ENCODE peak calls at places on chromosomes 4 and X, in nine cellular contexts. U, O, I, A, H, N, Q, V and M are unnamed samples.
A peak's percentile ranks its signal among the peaks of the same experiment; 100 is the strongest.

GRCh38 chrX:138150709-138151108 is 560.8 kb downstream of the FGF13 start:
- DNase-seq in U (no peak), O (no peak), I (no peak), A (no peak), H (no peak), N (no peak), Q (no peak), V (no peak), M (no peak)

GRCh38 chr4:53490965-53491622 is 100.2 kb downstream of the LNX1 start:
- DNase-seq in U (no peak), O (peak; percentile 88), I (no peak), A (no peak), H (peak; percentile 96), N (peak; percentile 97), Q (peak; percentile 22), V (peak; percentile 15), M (no peak)

GRCh38 chr4:180828455-180829018 is 1414.7 kb upstream of the TENM3 start:
- DNase-seq in U (no peak), O (peak; percentile 6), I (no peak), A (no peak), H (peak; percentile 79), N (peak; percentile 85), Q (peak; percentile 21), V (peak; percentile 38), M (no peak)

GRCh38 chr4:184475096-184475461 is 729 bp upstream of the IRF2 start:
- DNase-seq in U (peak; percentile 80), O (no peak), I (no peak), A (no peak), H (peak; percentile 64), N (peak; percentile 54), Q (peak; percentile 13), V (peak; percentile 11), M (no peak)

GRCh38 chr4:21117771-21118170 is 417.5 kb downstream of the PACRGL start:
- DNase-seq in U (no peak), O (no peak), I (no peak), A (no peak), H (no peak), N (no peak), Q (no peak), V (no peak), M (no peak)

GRCh38 chrX:110012818-110013484 is 10.0 kb downstream of the TMEM164 start:
- DNase-seq in U (no peak), O (no peak), I (no peak), A (no peak), H (no peak), N (no peak), Q (peak; percentile 35), V (no peak), M (peak; percentile 38)

GRCh38 chr4:134216436-134216835 is 14.8 kb upstream of the PABPC4L start:
- DNase-seq in U (no peak), O (no peak), I (no peak), A (no peak), H (no peak), N (peak; percentile 37), Q (no peak), V (no peak), M (no peak)

GRCh38 chrX:133046601-133047000 is 50.3 kb downstream of the USP26 start:
- DNase-seq in U (no peak), O (no peak), I (no peak), A (no peak), H (no peak), N (no peak), Q (no peak), V (no peak), M (no peak)

GRCh38 chrX:9871871-9872270 is 85.6 kb downstream of the SHROOM2 start:
- DNase-seq in U (no peak), O (no peak), I (no peak), A (no peak), H (no peak), N (no peak), Q (no peak), V (no peak), M (no peak)

GRCh38 chrX:41238543-41238942 is 95.4 kb upstream of the DDX3X start:
- DNase-seq in U (no peak), O (peak; percentile 32), I (no peak), A (no peak), H (peak; percentile 67), N (peak; percentile 70), Q (no peak), V (no peak), M (no peak)

GRCh38 chr4:183444953-183445543 is 612 bp downstream of the CDKN2AIP start:
- DNase-seq in U (peak; percentile 74), O (no peak), I (no peak), A (peak; percentile 52), H (peak; percentile 30), N (peak; percentile 11), Q (peak; percentile 25), V (peak; percentile 43), M (peak; percentile 91)

GRCh38 chr4:139711461-139711860 is 45.8 kb downstream of the MGST2 start:
- DNase-seq in U (no peak), O (no peak), I (no peak), A (no peak), H (peak; percentile 78), N (peak; percentile 90), Q (no peak), V (no peak), M (no peak)

GRCh38 chr4:25970241-25970675 is 56.2 kb downstream of the SMIM20 start:
- DNase-seq in U (peak; percentile 66), O (no peak), I (no peak), A (peak; percentile 32), H (peak; percentile 55), N (peak; percentile 45), Q (peak; percentile 37), V (peak; percentile 27), M (peak; percentile 41)

GRCh38 chr4:6088950-6089349 is 70.7 kb upstream of the C4orf50 start:
- DNase-seq in U (peak; percentile 7), O (no peak), I (no peak), A (no peak), H (no peak), N (no peak), Q (no peak), V (no peak), M (no peak)

GRCh38 chrX:112786076-112786475 is 54.6 kb downstream of the AMOT start:
- DNase-seq in U (no peak), O (no peak), I (no peak), A (no peak), H (no peak), N (no peak), Q (no peak), V (no peak), M (no peak)

GRCh38 chr4:159366966-159367365 is 264.1 kb downstream of the RAPGEF2 start:
- DNase-seq in U (no peak), O (no peak), I (no peak), A (no peak), H (peak; percentile 40), N (no peak), Q (no peak), V (no peak), M (no peak)

GRCh38 chr4:98557497-98557896 is 100.9 kb downstream of the TSPAN5 start:
- DNase-seq in U (no peak), O (no peak), I (no peak), A (no peak), H (peak; percentile 79), N (peak; percentile 80), Q (no peak), V (no peak), M (no peak)

GRCh38 chrX:11504234-11504633 is 161.5 kb downstream of the ARHGAP6 start:
- DNase-seq in U (no peak), O (no peak), I (no peak), A (no peak), H (no peak), N (no peak), Q (peak; percentile 2), V (no peak), M (no peak)
- TF ChIP-seq CTCF in U (no peak), O (no peak), I (no peak), A (no peak), H (no peak), N (no peak), Q (no peak), V (no peak), M (no peak)

GRCh38 chr4:154686838-154687237 is 57.0 kb upstream of the LRAT start:
- DNase-seq in U (no peak), O (no peak), I (no peak), A (no peak), H (peak; percentile 19), N (peak; percentile 4), Q (no peak), V (no peak), M (no peak)
- TF ChIP-seq CTCF in U (no peak), O (no peak), I (no peak), A (peak; percentile 10), H (no peak), N (peak; percentile 18), Q (no peak), V (peak; percentile 41), M (no peak)

GRCh38 chr4:86487738-86488137 is 106.4 kb upstream of the PTPN13 start:
- DNase-seq in U (no peak), O (no peak), I (no peak), A (no peak), H (no peak), N (no peak), Q (no peak), V (no peak), M (no peak)

GRCh38 chr4:86482296-86482695 is 111.8 kb upstream of the PTPN13 start:
- DNase-seq in U (no peak), O (no peak), I (no peak), A (no peak), H (no peak), N (no peak), Q (no peak), V (no peak), M (no peak)

GRCh38 chr4:86484241-86484640 is 109.9 kb upstream of the PTPN13 start:
- DNase-seq in U (no peak), O (no peak), I (no peak), A (no peak), H (no peak), N (no peak), Q (no peak), V (no peak), M (no peak)

GRCh38 chr4:86481429-86481828 is 112.7 kb upstream of the PTPN13 start:
- DNase-seq in U (no peak), O (no peak), I (no peak), A (no peak), H (no peak), N (no peak), Q (no peak), V (no peak), M (no peak)

DNA sequence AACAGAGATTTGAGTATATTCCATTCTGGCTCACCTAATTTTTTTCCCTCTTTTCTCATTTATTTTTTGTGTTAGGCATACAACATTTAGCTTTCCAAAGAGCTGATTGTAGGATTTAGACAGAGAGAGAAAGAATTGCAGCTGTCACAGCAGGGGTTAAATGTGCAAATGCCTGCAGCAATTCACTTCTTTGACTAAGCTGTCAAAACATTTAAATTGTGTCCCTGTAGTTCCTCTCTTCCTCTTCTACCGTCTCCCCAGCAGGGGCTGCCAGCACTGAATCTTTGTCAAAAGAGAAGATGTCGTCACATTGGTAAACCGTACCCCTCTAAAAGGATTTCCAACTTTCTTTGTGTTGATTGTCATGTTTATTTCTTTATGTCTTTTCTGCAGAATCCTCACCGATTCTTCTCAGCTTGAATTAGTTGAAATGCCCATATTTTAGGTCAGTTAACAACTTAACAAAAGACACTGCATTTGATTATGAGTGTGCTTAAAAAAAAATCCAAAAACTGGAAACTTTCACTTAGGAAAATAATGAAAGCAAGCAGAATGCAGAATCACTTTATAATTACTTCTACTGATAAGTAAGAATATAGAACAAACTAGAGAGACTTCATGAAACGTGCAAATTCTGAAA is 111.1 kb upstream of the PTPN13 start:
- DNase-seq in U (no peak), O (no peak), I (no peak), A (peak; percentile 17), H (no peak), N (no peak), Q (no peak), V (peak; percentile 52), M (no peak)
- TF ChIP-seq CTCF in U (no peak), O (no peak), I (no peak), A (peak; percentile 22), H (peak; percentile 35), N (peak; percentile 42), Q (no peak), V (peak; percentile 18), M (no peak)

GRCh38 chr4:55827582-55827981 is 8.0 kb downstream of the EXOC1L start:
- DNase-seq in U (no peak), O (no peak), I (no peak), A (no peak), H (no peak), N (no peak), Q (no peak), V (no peak), M (no peak)
- TF ChIP-seq CTCF in U (no peak), O (no peak), I (no peak), A (no peak), H (no peak), N (no peak), Q (no peak), V (no peak), M (no peak)